ENCODE peak calls at places on chromosomes 11 and 22, in six cellular contexts. R, Z, I, N, M and G are unnamed samples.

GRCh38 chr11:64457416-64458010 is 98.6 kb downstream of the RPS6KA4 start:
- DNase-seq in R (no peak), Z (no peak), I (no peak), N (no peak), M (no peak), G (no peak)

GRCh38 chr22:22843848-22844247 is 43.8 kb upstream of the IGLL5 start:
- DNase-seq in R (no peak), Z (no peak), I (no peak), N (no peak), M (no peak), G (no peak)

GRCh38 chr11:23021287-23021863 is 161.1 kb upstream of the CCDC179 start:
- DNase-seq in R (no peak), Z (peak; percentile 9), I (peak; percentile 2), N (peak; percentile 36), M (no peak), G (peak; percentile 51)

GRCh38 chr11:75277211-75277805 is 36.7 kb downstream of the TPBGL start:
- DNase-seq in R (no peak), Z (no peak), I (no peak), N (no peak), M (no peak), G (no peak)

GRCh38 chr11:61340985-61341384 is 8.0 kb downstream of the TKFC start:
- DNase-seq in R (no peak), Z (no peak), I (no peak), N (no peak), M (no peak), G (no peak)

GRCh38 chr22:40051322-40051721 is 56.6 kb downstream of the FAM83F start:
- DNase-seq in R (no peak), Z (no peak), I (no peak), N (no peak), M (no peak), G (no peak)

GRCh38 chr22:35299217-35299716 is 427 bp upstream of the TOM1 start:
- DNase-seq in R (no peak), Z (no peak), I (no peak), N (no peak), M (no peak), G (no peak)

GRCh38 chr22:21762712-21763581 is 27.4 kb upstream of the YPEL1 start:
- DNase-seq in R (no peak), Z (no peak), I (no peak), N (no peak), M (no peak), G (no peak)

GRCh38 chr11:126109941-126110731 is 47.5 kb upstream of the CDON start:
- DNase-seq in R (no peak), Z (no peak), I (no peak), N (no peak), M (no peak), G (peak; percentile 63)

GRCh38 chr22:39219071-39220050 is 25.4 kb downstream of the PDGFB start:
- DNase-seq in R (no peak), Z (no peak), I (no peak), N (no peak), M (no peak), G (no peak)

GRCh38 chr11:58575377-58576020 is at the start of gene LPXN:
- DNase-seq in R (no peak), Z (no peak), I (no peak), N (no peak), M (no peak), G (peak; percentile 63)

GRCh38 chr22:49962012-49962750 is 1.6 kb downstream of the PIM3 start:
- DNase-seq in R (no peak), Z (peak; percentile 87), I (no peak), N (peak; percentile 67), M (no peak), G (peak; percentile 93)

GRCh38 chr11:124863137-124863825 is 2.0 kb upstream of the ROBO3 start:
- DNase-seq in R (no peak), Z (peak; percentile 20), I (no peak), N (no peak), M (no peak), G (peak; percentile 35)

GRCh38 chr11:129279326-129280026 is 87.4 kb upstream of the ARHGAP32 start:
- DNase-seq in R (peak; percentile 37), Z (peak; percentile 67), I (no peak), N (no peak), M (no peak), G (peak; percentile 67)

GRCh38 chr11:83007909-83008580 is 63.7 kb downstream of the RAB30 start:
- DNase-seq in R (no peak), Z (peak; percentile 88), I (no peak), N (peak; percentile 67), M (no peak), G (peak; percentile 24)

GRCh38 chr11:44804449-44805151 is 77.8 kb downstream of the TSPAN18 start:
- DNase-seq in R (no peak), Z (no peak), I (no peak), N (no peak), M (no peak), G (peak; percentile 20)

GRCh38 chr22:35319244-35319985 is 19.7 kb downstream of the TOM1 start:
- DNase-seq in R (no peak), Z (no peak), I (no peak), N (no peak), M (no peak), G (no peak)

GRCh38 chr11:7170431-7170830 is 81.3 kb upstream of the SYT9 start:
- DNase-seq in R (no peak), Z (no peak), I (no peak), N (no peak), M (no peak), G (no peak)

GRCh38 chr11:6745465-6746015 is 26.2 kb downstream of the OR2AG2 start:
- DNase-seq in R (no peak), Z (no peak), I (no peak), N (no peak), M (peak; percentile 66), G (no peak)

GRCh38 chr11:6646631-6647281 is 8.9 kb downstream of the DCHS1 start:
- DNase-seq in R (no peak), Z (no peak), I (no peak), N (no peak), M (peak; percentile 61), G (peak; percentile 60)

GRCh38 chr11:71266114-71266833 is 13.9 kb upstream of the SHANK2 start:
- DNase-seq in R (no peak), Z (no peak), I (no peak), N (no peak), M (no peak), G (no peak)
- TF ChIP-seq CEBPB in R (no peak), Z (no peak), I (no peak), N (no peak), M (no peak), G (no peak)

GRCh38 chr22:26618487-26618886 is 660 bp upstream of the CRYBB1 start:
- DNase-seq in R (no peak), Z (no peak), I (no peak), N (no peak), M (no peak), G (no peak)
- H3K9ac ChIP-seq in R (no peak overlapping the region), Z (no peak overlapping the region), I (no peak overlapping the region), N (peak overlapping the region; percentile 84), M (no peak overlapping the region), G (no peak overlapping the region)

GRCh38 chr22:26367402-26368245 is 61.4 kb upstream of the ASPHD2 start:
- DNase-seq in R (peak; percentile 59), Z (peak; percentile 54), I (no peak), N (peak; percentile 65), M (no peak), G (peak; percentile 20)
- TF ChIP-seq CEBPB in R (no peak), Z (no peak), I (no peak), N (no peak), M (no peak), G (no peak)

GRCh38 chr11:47394322-47395224 is 13.8 kb upstream of the SLC39A13 start:
- DNase-seq in R (no peak), Z (peak; percentile 38), I (no peak), N (peak; percentile 67), M (no peak), G (peak; percentile 20)
- H3K9ac ChIP-seq in R (no peak overlapping the region), Z (no peak overlapping the region), I (no peak overlapping the region), N (peak overlapping the region; percentile 86), M (peak overlapping the region; percentile 78), G (no peak overlapping the region)